ENCODE peak calls at places on chromosomes 16 and 17, in six cellular contexts. One of them, this sample, is unnamed.

GRCh38 chr17:60086822-60087591 is 8.3 kb upstream of the HEATR6 start:
- DNase-seq in progenitor cell of endocrine pancreas: no peak
- DNase-seq in T-helper 2 cell: no peak
- DNase-seq in central memory CD4-positive, alpha-beta T cell: no peak
- DNase-seq in activated CD4-positive, alpha-beta T cell treated with anti-CD3 and anti-CD28 coated beads, Interleukin-2, amount 50 U/mL, for 4 hours: no peak
- DNase-seq in stimulated activated CD4-positive, alpha-beta T cell treated with anti-CD3 and anti-CD28 coated beads, Interleukin-1b, Interleukin-23, amount 100 ng/mL, for 24 hours: no peak
- DNase-seq in this sample: no peak

GRCh38 chr17:40564195-40564882 is 933 bp downstream of the CCR7 start:
- DNase-seq in activated CD4-positive, alpha-beta T cell treated with anti-CD3 and anti-CD28 coated beads, Interleukin-2, amount 50 U/mL, for 4 hours: no peak
- DNase-seq in T-helper 2 cell: peak
- DNase-seq in stimulated activated CD4-positive, alpha-beta T cell treated with anti-CD3 and anti-CD28 coated beads, Interleukin-1b, Interleukin-23, amount 100 ng/mL, for 24 hours: no peak
- DNase-seq in central memory CD4-positive, alpha-beta T cell: peak
- DNase-seq in progenitor cell of endocrine pancreas: no peak
- DNase-seq in this sample: peak

GRCh38 chr17:18860161-18860972 is 2.4 kb downstream of the PRPSAP2 start:
- DNase-seq in progenitor cell of endocrine pancreas: no peak
- DNase-seq in central memory CD4-positive, alpha-beta T cell: no peak
- DNase-seq in T-helper 2 cell: peak
- DNase-seq in stimulated activated CD4-positive, alpha-beta T cell treated with anti-CD3 and anti-CD28 coated beads, Interleukin-1b, Interleukin-23, amount 100 ng/mL, for 24 hours: no peak
- DNase-seq in activated CD4-positive, alpha-beta T cell treated with anti-CD3 and anti-CD28 coated beads, Interleukin-2, amount 50 U/mL, for 4 hours: no peak
- DNase-seq in this sample: no peak

GRCh38 chr16:24165273-24165672 is 90.9 kb upstream of the CACNG3 start:
- DNase-seq in central memory CD4-positive, alpha-beta T cell: no peak
- DNase-seq in stimulated activated CD4-positive, alpha-beta T cell treated with anti-CD3 and anti-CD28 coated beads, Interleukin-1b, Interleukin-23, amount 100 ng/mL, for 24 hours: no peak
- DNase-seq in activated CD4-positive, alpha-beta T cell treated with anti-CD3 and anti-CD28 coated beads, Interleukin-2, amount 50 U/mL, for 4 hours: no peak
- DNase-seq in progenitor cell of endocrine pancreas: no peak
- DNase-seq in T-helper 2 cell: no peak
- DNase-seq in this sample: no peak

GRCh38 chr17:266219-266618 is 84.8 kb upstream of the DOC2B start:
- DNase-seq in activated CD4-positive, alpha-beta T cell treated with anti-CD3 and anti-CD28 coated beads, Interleukin-2, amount 50 U/mL, for 4 hours: no peak
- DNase-seq in stimulated activated CD4-positive, alpha-beta T cell treated with anti-CD3 and anti-CD28 coated beads, Interleukin-1b, Interleukin-23, amount 100 ng/mL, for 24 hours: no peak
- DNase-seq in central memory CD4-positive, alpha-beta T cell: no peak
- DNase-seq in T-helper 2 cell: no peak
- DNase-seq in progenitor cell of endocrine pancreas: peak
- DNase-seq in this sample: no peak

GRCh38 chr17:43356999-43357398 is 41.8 kb upstream of the ARL4D start:
- DNase-seq in stimulated activated CD4-positive, alpha-beta T cell treated with anti-CD3 and anti-CD28 coated beads, Interleukin-1b, Interleukin-23, amount 100 ng/mL, for 24 hours: no peak
- DNase-seq in activated CD4-positive, alpha-beta T cell treated with anti-CD3 and anti-CD28 coated beads, Interleukin-2, amount 50 U/mL, for 4 hours: no peak
- DNase-seq in central memory CD4-positive, alpha-beta T cell: no peak
- DNase-seq in T-helper 2 cell: no peak
- DNase-seq in progenitor cell of endocrine pancreas: no peak
- DNase-seq in this sample: no peak

GRCh38 chr16:80803341-80804060 is 897 bp downstream of the CDYL2 start:
- DNase-seq in T-helper 2 cell: peak
- DNase-seq in progenitor cell of endocrine pancreas: peak
- DNase-seq in stimulated activated CD4-positive, alpha-beta T cell treated with anti-CD3 and anti-CD28 coated beads, Interleukin-1b, Interleukin-23, amount 100 ng/mL, for 24 hours: no peak
- DNase-seq in activated CD4-positive, alpha-beta T cell treated with anti-CD3 and anti-CD28 coated beads, Interleukin-2, amount 50 U/mL, for 4 hours: peak
- DNase-seq in central memory CD4-positive, alpha-beta T cell: peak
- DNase-seq in this sample: peak

GRCh38 chr16:86984975-86985655 is 332.1 kb downstream of the C16orf95 start:
- DNase-seq in central memory CD4-positive, alpha-beta T cell: no peak
- DNase-seq in T-helper 2 cell: no peak
- DNase-seq in progenitor cell of endocrine pancreas: no peak
- DNase-seq in stimulated activated CD4-positive, alpha-beta T cell treated with anti-CD3 and anti-CD28 coated beads, Interleukin-1b, Interleukin-23, amount 100 ng/mL, for 24 hours: no peak
- DNase-seq in activated CD4-positive, alpha-beta T cell treated with anti-CD3 and anti-CD28 coated beads, Interleukin-2, amount 50 U/mL, for 4 hours: no peak
- DNase-seq in this sample: no peak

GRCh38 chr16:29806096-29806579 is at the start of gene MAZ:
- DNase-seq in activated CD4-positive, alpha-beta T cell treated with anti-CD3 and anti-CD28 coated beads, Interleukin-2, amount 50 U/mL, for 4 hours: no peak
- DNase-seq in central memory CD4-positive, alpha-beta T cell: no peak
- DNase-seq in stimulated activated CD4-positive, alpha-beta T cell treated with anti-CD3 and anti-CD28 coated beads, Interleukin-1b, Interleukin-23, amount 100 ng/mL, for 24 hours: no peak
- DNase-seq in progenitor cell of endocrine pancreas: no peak
- DNase-seq in T-helper 2 cell: no peak
- DNase-seq in this sample: peak

GRCh38 chr16:66326995-66327513 is 39.4 kb upstream of the CDH5 start:
- DNase-seq in T-helper 2 cell: no peak
- DNase-seq in activated CD4-positive, alpha-beta T cell treated with anti-CD3 and anti-CD28 coated beads, Interleukin-2, amount 50 U/mL, for 4 hours: no peak
- DNase-seq in progenitor cell of endocrine pancreas: peak
- DNase-seq in central memory CD4-positive, alpha-beta T cell: no peak
- DNase-seq in stimulated activated CD4-positive, alpha-beta T cell treated with anti-CD3 and anti-CD28 coated beads, Interleukin-1b, Interleukin-23, amount 100 ng/mL, for 24 hours: no peak
- DNase-seq in this sample: no peak

GRCh38 chr16:35574454-35575431 is 2115.3 kb downstream of the TP53TG3F start:
- DNase-seq in stimulated activated CD4-positive, alpha-beta T cell treated with anti-CD3 and anti-CD28 coated beads, Interleukin-1b, Interleukin-23, amount 100 ng/mL, for 24 hours: no peak
- DNase-seq in progenitor cell of endocrine pancreas: no peak
- DNase-seq in central memory CD4-positive, alpha-beta T cell: no peak
- DNase-seq in T-helper 2 cell: no peak
- DNase-seq in activated CD4-positive, alpha-beta T cell treated with anti-CD3 and anti-CD28 coated beads, Interleukin-2, amount 50 U/mL, for 4 hours: no peak
- DNase-seq in this sample: no peak

GRCh38 chr16:61421111-61421510 is 615.1 kb downstream of the CDH8 start:
- DNase-seq in activated CD4-positive, alpha-beta T cell treated with anti-CD3 and anti-CD28 coated beads, Interleukin-2, amount 50 U/mL, for 4 hours: no peak
- DNase-seq in central memory CD4-positive, alpha-beta T cell: no peak
- DNase-seq in stimulated activated CD4-positive, alpha-beta T cell treated with anti-CD3 and anti-CD28 coated beads, Interleukin-1b, Interleukin-23, amount 100 ng/mL, for 24 hours: no peak
- DNase-seq in T-helper 2 cell: no peak
- DNase-seq in progenitor cell of endocrine pancreas: no peak
- DNase-seq in this sample: no peak

GRCh38 chr17:29959658-29960337 is 18.4 kb downstream of the EFCAB5 start:
- DNase-seq in stimulated activated CD4-positive, alpha-beta T cell treated with anti-CD3 and anti-CD28 coated beads, Interleukin-1b, Interleukin-23, amount 100 ng/mL, for 24 hours: no peak
- DNase-seq in central memory CD4-positive, alpha-beta T cell: no peak
- DNase-seq in T-helper 2 cell: no peak
- DNase-seq in activated CD4-positive, alpha-beta T cell treated with anti-CD3 and anti-CD28 coated beads, Interleukin-2, amount 50 U/mL, for 4 hours: no peak
- DNase-seq in progenitor cell of endocrine pancreas: no peak
- DNase-seq in this sample: no peak

GRCh38 chr17:49003557-49004511 is 6.6 kb downstream of the IGF2BP1 start:
- DNase-seq in central memory CD4-positive, alpha-beta T cell: no peak
- DNase-seq in activated CD4-positive, alpha-beta T cell treated with anti-CD3 and anti-CD28 coated beads, Interleukin-2, amount 50 U/mL, for 4 hours: no peak
- DNase-seq in T-helper 2 cell: no peak
- DNase-seq in stimulated activated CD4-positive, alpha-beta T cell treated with anti-CD3 and anti-CD28 coated beads, Interleukin-1b, Interleukin-23, amount 100 ng/mL, for 24 hours: no peak
- DNase-seq in progenitor cell of endocrine pancreas: peak
- DNase-seq in this sample: no peak

GRCh38 chr17:4839965-4840892 is 7.1 kb downstream of the MINK1 start:
- DNase-seq in stimulated activated CD4-positive, alpha-beta T cell treated with anti-CD3 and anti-CD28 coated beads, Interleukin-1b, Interleukin-23, amount 100 ng/mL, for 24 hours: no peak
- DNase-seq in progenitor cell of endocrine pancreas: no peak
- DNase-seq in T-helper 2 cell: no peak
- DNase-seq in central memory CD4-positive, alpha-beta T cell: no peak
- DNase-seq in activated CD4-positive, alpha-beta T cell treated with anti-CD3 and anti-CD28 coated beads, Interleukin-2, amount 50 U/mL, for 4 hours: no peak
- DNase-seq in this sample: no peak

GRCh38 chr16:48583075-48584065 is 26.6 kb downstream of the N4BP1 start:
- DNase-seq in T-helper 2 cell: no peak
- DNase-seq in activated CD4-positive, alpha-beta T cell treated with anti-CD3 and anti-CD28 coated beads, Interleukin-2, amount 50 U/mL, for 4 hours: no peak
- DNase-seq in progenitor cell of endocrine pancreas: no peak
- DNase-seq in stimulated activated CD4-positive, alpha-beta T cell treated with anti-CD3 and anti-CD28 coated beads, Interleukin-1b, Interleukin-23, amount 100 ng/mL, for 24 hours: no peak
- DNase-seq in central memory CD4-positive, alpha-beta T cell: no peak
- DNase-seq in this sample: no peak

GRCh38 chr16:396605-397004 is 394 bp upstream of the NME4 start:
- DNase-seq in central memory CD4-positive, alpha-beta T cell: no peak
- DNase-seq in T-helper 2 cell: no peak
- DNase-seq in stimulated activated CD4-positive, alpha-beta T cell treated with anti-CD3 and anti-CD28 coated beads, Interleukin-1b, Interleukin-23, amount 100 ng/mL, for 24 hours: no peak
- DNase-seq in progenitor cell of endocrine pancreas: no peak
- DNase-seq in activated CD4-positive, alpha-beta T cell treated with anti-CD3 and anti-CD28 coated beads, Interleukin-2, amount 50 U/mL, for 4 hours: no peak
- DNase-seq in this sample: no peak

GRCh38 chr16:71288570-71288889 is 672 bp downstream of the CMTR2 start:
- DNase-seq in central memory CD4-positive, alpha-beta T cell: no peak
- DNase-seq in stimulated activated CD4-positive, alpha-beta T cell treated with anti-CD3 and anti-CD28 coated beads, Interleukin-1b, Interleukin-23, amount 100 ng/mL, for 24 hours: no peak
- DNase-seq in activated CD4-positive, alpha-beta T cell treated with anti-CD3 and anti-CD28 coated beads, Interleukin-2, amount 50 U/mL, for 4 hours: no peak
- DNase-seq in T-helper 2 cell: peak
- DNase-seq in progenitor cell of endocrine pancreas: no peak
- DNase-seq in this sample: no peak

GRCh38 chr16:66652661-66653060 is 43.9 kb downstream of the CMTM4 start:
- DNase-seq in activated CD4-positive, alpha-beta T cell treated with anti-CD3 and anti-CD28 coated beads, Interleukin-2, amount 50 U/mL, for 4 hours: no peak
- DNase-seq in stimulated activated CD4-positive, alpha-beta T cell treated with anti-CD3 and anti-CD28 coated beads, Interleukin-1b, Interleukin-23, amount 100 ng/mL, for 24 hours: no peak
- DNase-seq in progenitor cell of endocrine pancreas: no peak
- DNase-seq in T-helper 2 cell: no peak
- DNase-seq in central memory CD4-positive, alpha-beta T cell: no peak
- DNase-seq in this sample: no peak

GRCh38 chr17:10652984-10653680 is 4.0 kb downstream of the MYH3 start:
- DNase-seq in activated CD4-positive, alpha-beta T cell treated with anti-CD3 and anti-CD28 coated beads, Interleukin-2, amount 50 U/mL, for 4 hours: no peak
- DNase-seq in T-helper 2 cell: peak
- DNase-seq in central memory CD4-positive, alpha-beta T cell: no peak
- DNase-seq in stimulated activated CD4-positive, alpha-beta T cell treated with anti-CD3 and anti-CD28 coated beads, Interleukin-1b, Interleukin-23, amount 100 ng/mL, for 24 hours: no peak
- DNase-seq in progenitor cell of endocrine pancreas: no peak
- DNase-seq in this sample: no peak

GRCh38 chr16:16045311-16045710 is 95.9 kb downstream of the ABCC1 start:
- DNase-seq in stimulated activated CD4-positive, alpha-beta T cell treated with anti-CD3 and anti-CD28 coated beads, Interleukin-1b, Interleukin-23, amount 100 ng/mL, for 24 hours: no peak
- DNase-seq in progenitor cell of endocrine pancreas: no peak
- DNase-seq in central memory CD4-positive, alpha-beta T cell: no peak
- DNase-seq in activated CD4-positive, alpha-beta T cell treated with anti-CD3 and anti-CD28 coated beads, Interleukin-2, amount 50 U/mL, for 4 hours: no peak
- DNase-seq in T-helper 2 cell: no peak
- DNase-seq in this sample: no peak

GRCh38 chr17:63926164-63926563 is 6.0 kb downstream of the CD79B start:
- DNase-seq in activated CD4-positive, alpha-beta T cell treated with anti-CD3 and anti-CD28 coated beads, Interleukin-2, amount 50 U/mL, for 4 hours: no peak
- DNase-seq in progenitor cell of endocrine pancreas: no peak
- DNase-seq in stimulated activated CD4-positive, alpha-beta T cell treated with anti-CD3 and anti-CD28 coated beads, Interleukin-1b, Interleukin-23, amount 100 ng/mL, for 24 hours: no peak
- DNase-seq in central memory CD4-positive, alpha-beta T cell: no peak
- DNase-seq in T-helper 2 cell: no peak
- DNase-seq in this sample: no peak

GRCh38 chr17:37527249-37527851 is 37.7 kb downstream of the DUSP14 start:
- DNase-seq in progenitor cell of endocrine pancreas: no peak
- DNase-seq in central memory CD4-positive, alpha-beta T cell: peak
- DNase-seq in stimulated activated CD4-positive, alpha-beta T cell treated with anti-CD3 and anti-CD28 coated beads, Interleukin-1b, Interleukin-23, amount 100 ng/mL, for 24 hours: no peak
- DNase-seq in activated CD4-positive, alpha-beta T cell treated with anti-CD3 and anti-CD28 coated beads, Interleukin-2, amount 50 U/mL, for 4 hours: no peak
- DNase-seq in T-helper 2 cell: peak
- DNase-seq in this sample: no peak

GRCh38 chr17:10042589-10043244 is 137.6 kb upstream of the RCVRN start:
- DNase-seq in activated CD4-positive, alpha-beta T cell treated with anti-CD3 and anti-CD28 coated beads, Interleukin-2, amount 50 U/mL, for 4 hours: no peak
- DNase-seq in progenitor cell of endocrine pancreas: no peak
- DNase-seq in stimulated activated CD4-positive, alpha-beta T cell treated with anti-CD3 and anti-CD28 coated beads, Interleukin-1b, Interleukin-23, amount 100 ng/mL, for 24 hours: no peak
- DNase-seq in T-helper 2 cell: no peak
- DNase-seq in central memory CD4-positive, alpha-beta T cell: no peak
- DNase-seq in this sample: no peak